ENCODE peak calls at places on chromosomes 3 and 15, in seven cellular contexts. One of them, this sample, is unnamed. For H3K9me3, the result is how much of the 10 kb centered on the place peaks cover.

GRCh38 chr15:36903195-36903594 is 197.2 kb downstream of the MEIS2 start:
- DNase-seq in esophagus muscularis mucosa: no peak
- DNase-seq in CD8-positive, alpha-beta memory T cell: no peak
- DNase-seq in T-helper 17 cell: no peak
- DNase-seq in cardiac muscle cell: no peak
- DNase-seq in left ventricle myocardium inferior: no peak
- DNase-seq in OCI-LY7: no peak
- DNase-seq in this sample: no peak

GRCh38 chr3:17442332-17443049 is 299.9 kb downstream of the TBC1D5 start:
- DNase-seq in esophagus muscularis mucosa: no peak
- DNase-seq in CD8-positive, alpha-beta memory T cell: no peak
- DNase-seq in T-helper 17 cell: no peak
- DNase-seq in cardiac muscle cell: no peak
- DNase-seq in left ventricle myocardium inferior: no peak
- DNase-seq in OCI-LY7: no peak
- DNase-seq in this sample: no peak

GRCh38 chr3:53134631-53135232 is 4.5 kb upstream of the RFT1 start:
- DNase-seq in esophagus muscularis mucosa: no peak
- DNase-seq in CD8-positive, alpha-beta memory T cell: peak
- DNase-seq in T-helper 17 cell: peak
- DNase-seq in cardiac muscle cell: peak
- DNase-seq in left ventricle myocardium inferior: peak
- DNase-seq in OCI-LY7: peak
- DNase-seq in this sample: peak

GRCh38 chr3:67864587-67865183 is 210.3 kb upstream of the SUCLG2 start:
- DNase-seq in esophagus muscularis mucosa: no peak
- DNase-seq in CD8-positive, alpha-beta memory T cell: no peak
- DNase-seq in T-helper 17 cell: no peak
- DNase-seq in cardiac muscle cell: no peak
- DNase-seq in left ventricle myocardium inferior: no peak
- DNase-seq in OCI-LY7: no peak
- DNase-seq in this sample: no peak

GRCh38 chr15:90047956-90048575 is 46.9 kb downstream of the ZNF710 start:
- DNase-seq in esophagus muscularis mucosa: no peak
- DNase-seq in CD8-positive, alpha-beta memory T cell: no peak
- DNase-seq in T-helper 17 cell: no peak
- DNase-seq in cardiac muscle cell: no peak
- DNase-seq in left ventricle myocardium inferior: no peak
- DNase-seq in OCI-LY7: peak
- DNase-seq in this sample: no peak

GRCh38 chr15:42375252-42375651 is 16.0 kb downstream of the CAPN3 start:
- DNase-seq in esophagus muscularis mucosa: no peak
- DNase-seq in CD8-positive, alpha-beta memory T cell: no peak
- DNase-seq in T-helper 17 cell: no peak
- DNase-seq in cardiac muscle cell: no peak
- DNase-seq in left ventricle myocardium inferior: no peak
- DNase-seq in OCI-LY7: no peak
- DNase-seq in this sample: no peak

GRCh38 chr15:74340139-74340538 is 27.3 kb downstream of the CYP11A1 start:
- DNase-seq in esophagus muscularis mucosa: no peak
- DNase-seq in CD8-positive, alpha-beta memory T cell: no peak
- DNase-seq in T-helper 17 cell: no peak
- DNase-seq in cardiac muscle cell: peak
- DNase-seq in left ventricle myocardium inferior: no peak
- DNase-seq in OCI-LY7: no peak
- DNase-seq in this sample: no peak

GRCh38 chr3:115927210-115927609 is 303.9 kb downstream of the GAP43 start:
- DNase-seq in esophagus muscularis mucosa: no peak
- DNase-seq in CD8-positive, alpha-beta memory T cell: no peak
- DNase-seq in T-helper 17 cell: no peak
- DNase-seq in cardiac muscle cell: peak
- DNase-seq in left ventricle myocardium inferior: no peak
- DNase-seq in OCI-LY7: no peak
- DNase-seq in this sample: no peak

GRCh38 chr3:180693656-180694055 is 14.4 kb upstream of the CCDC39 start:
- DNase-seq in esophagus muscularis mucosa: no peak
- DNase-seq in CD8-positive, alpha-beta memory T cell: no peak
- DNase-seq in T-helper 17 cell: no peak
- DNase-seq in cardiac muscle cell: no peak
- DNase-seq in left ventricle myocardium inferior: no peak
- DNase-seq in OCI-LY7: no peak
- DNase-seq in this sample: no peak

GRCh38 chr15:74857082-74857655 is 14.2 kb upstream of the ULK3 start:
- DNase-seq in esophagus muscularis mucosa: no peak
- DNase-seq in CD8-positive, alpha-beta memory T cell: no peak
- DNase-seq in T-helper 17 cell: no peak
- DNase-seq in cardiac muscle cell: no peak
- DNase-seq in left ventricle myocardium inferior: no peak
- DNase-seq in OCI-LY7: peak
- DNase-seq in this sample: peak

GRCh38 chr3:74347563-74348268 is 266.7 kb downstream of the CNTN3 start:
- DNase-seq in esophagus muscularis mucosa: no peak
- DNase-seq in CD8-positive, alpha-beta memory T cell: no peak
- DNase-seq in T-helper 17 cell: no peak
- DNase-seq in cardiac muscle cell: no peak
- DNase-seq in left ventricle myocardium inferior: no peak
- DNase-seq in OCI-LY7: no peak
- DNase-seq in this sample: no peak

GRCh38 chr15:56600380-56600779 is 132.9 kb downstream of the ZNF280D start:
- DNase-seq in esophagus muscularis mucosa: no peak
- DNase-seq in CD8-positive, alpha-beta memory T cell: no peak
- DNase-seq in T-helper 17 cell: no peak
- DNase-seq in cardiac muscle cell: no peak
- DNase-seq in left ventricle myocardium inferior: no peak
- DNase-seq in OCI-LY7: no peak
- DNase-seq in this sample: no peak

GRCh38 chr3:56303508-56303907 is 164.8 kb downstream of the ERC2 start:
- DNase-seq in esophagus muscularis mucosa: no peak
- DNase-seq in CD8-positive, alpha-beta memory T cell: no peak
- DNase-seq in T-helper 17 cell: no peak
- DNase-seq in cardiac muscle cell: peak
- DNase-seq in left ventricle myocardium inferior: no peak
- DNase-seq in OCI-LY7: peak
- DNase-seq in this sample: peak

GRCh38 chr3:141204343-141204742 is 27.3 kb upstream of the PXYLP1 start:
- DNase-seq in esophagus muscularis mucosa: peak
- DNase-seq in CD8-positive, alpha-beta memory T cell: no peak
- DNase-seq in T-helper 17 cell: no peak
- DNase-seq in cardiac muscle cell: no peak
- DNase-seq in left ventricle myocardium inferior: no peak
- DNase-seq in OCI-LY7: no peak
- DNase-seq in this sample: no peak

GRCh38 chr3:40173291-40173710 is 136.2 kb upstream of the EIF1B start:
- DNase-seq in esophagus muscularis mucosa: no peak
- DNase-seq in CD8-positive, alpha-beta memory T cell: no peak
- DNase-seq in T-helper 17 cell: no peak
- DNase-seq in cardiac muscle cell: no peak
- DNase-seq in left ventricle myocardium inferior: no peak
- DNase-seq in OCI-LY7: no peak
- DNase-seq in this sample: no peak

GRCh38 chr3:55089211-55089610 is 161.4 kb upstream of the LRTM1 start:
- DNase-seq in esophagus muscularis mucosa: no peak
- DNase-seq in CD8-positive, alpha-beta memory T cell: no peak
- DNase-seq in T-helper 17 cell: no peak
- DNase-seq in cardiac muscle cell: peak
- DNase-seq in left ventricle myocardium inferior: no peak
- DNase-seq in OCI-LY7: no peak
- DNase-seq in this sample: no peak

GRCh38 chr3:157362348-157362747 is 74.3 kb upstream of the PTX3 start:
- DNase-seq in esophagus muscularis mucosa: no peak
- DNase-seq in CD8-positive, alpha-beta memory T cell: no peak
- DNase-seq in T-helper 17 cell: no peak
- DNase-seq in cardiac muscle cell: no peak
- DNase-seq in left ventricle myocardium inferior: no peak
- DNase-seq in OCI-LY7: no peak
- DNase-seq in this sample: no peak

GRCh38 chr3:84439476-84439875 is 519.3 kb upstream of the CADM2 start:
- DNase-seq in esophagus muscularis mucosa: no peak
- DNase-seq in CD8-positive, alpha-beta memory T cell: no peak
- DNase-seq in T-helper 17 cell: no peak
- DNase-seq in cardiac muscle cell: no peak
- DNase-seq in left ventricle myocardium inferior: no peak
- DNase-seq in OCI-LY7: no peak
- DNase-seq in this sample: no peak

DNA sequence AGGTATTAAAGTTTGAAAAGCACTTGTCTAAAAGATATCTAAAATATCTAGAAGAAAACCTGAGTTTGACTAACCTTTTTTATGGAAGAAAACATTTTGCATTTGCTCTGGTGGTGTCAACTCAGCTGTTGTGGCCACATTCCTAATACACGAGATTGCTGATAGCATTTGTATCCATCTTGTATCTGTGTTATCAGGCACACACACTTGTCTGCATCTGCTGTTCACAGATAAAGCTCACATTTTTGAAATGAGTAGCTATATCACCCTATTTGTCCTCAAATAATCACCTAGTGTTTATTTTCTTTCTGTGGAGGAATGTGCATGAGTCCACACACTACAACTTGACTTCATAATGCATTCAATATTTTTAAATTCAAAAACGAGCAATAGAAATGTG is 632.3 kb upstream of the NR2F2 start:
- DNase-seq in esophagus muscularis mucosa: no peak
- DNase-seq in CD8-positive, alpha-beta memory T cell: no peak
- DNase-seq in T-helper 17 cell: no peak
- DNase-seq in cardiac muscle cell: no peak
- DNase-seq in left ventricle myocardium inferior: no peak
- DNase-seq in OCI-LY7: no peak
- DNase-seq in this sample: no peak
- H3K9me3 ChIP-seq in esophagus muscularis mucosa: half or more
- H3K9me3 ChIP-seq in CD8-positive, alpha-beta memory T cell: under half
- H3K9me3 ChIP-seq in T-helper 17 cell: under half
- H3K9me3 ChIP-seq in cardiac muscle cell: under half
- H3K9me3 ChIP-seq in left ventricle myocardium inferior: half or more
- H3K9me3 ChIP-seq in OCI-LY7: under half
- H3K9me3 ChIP-seq in this sample: under half

GRCh38 chr15:58513681-58514336 is 82.0 kb downstream of the LIPC start:
- DNase-seq in esophagus muscularis mucosa: no peak
- DNase-seq in CD8-positive, alpha-beta memory T cell: no peak
- DNase-seq in T-helper 17 cell: no peak
- DNase-seq in cardiac muscle cell: no peak
- DNase-seq in left ventricle myocardium inferior: no peak
- DNase-seq in OCI-LY7: no peak
- DNase-seq in this sample: no peak

GRCh38 chr15:58517682-58518525 is 86.1 kb downstream of the LIPC start:
- DNase-seq in esophagus muscularis mucosa: no peak
- DNase-seq in CD8-positive, alpha-beta memory T cell: no peak
- DNase-seq in T-helper 17 cell: no peak
- DNase-seq in cardiac muscle cell: no peak
- DNase-seq in left ventricle myocardium inferior: no peak
- DNase-seq in OCI-LY7: peak
- DNase-seq in this sample: no peak

GRCh38 chr15:58513008-58513407 is 81.2 kb downstream of the LIPC start:
- DNase-seq in esophagus muscularis mucosa: no peak
- DNase-seq in CD8-positive, alpha-beta memory T cell: no peak
- DNase-seq in T-helper 17 cell: no peak
- DNase-seq in cardiac muscle cell: no peak
- DNase-seq in left ventricle myocardium inferior: no peak
- DNase-seq in OCI-LY7: no peak
- DNase-seq in this sample: no peak

GRCh38 chr15:58517252-58517681 is 85.5 kb downstream of the LIPC start:
- DNase-seq in esophagus muscularis mucosa: no peak
- DNase-seq in CD8-positive, alpha-beta memory T cell: no peak
- DNase-seq in T-helper 17 cell: no peak
- DNase-seq in cardiac muscle cell: no peak
- DNase-seq in left ventricle myocardium inferior: no peak
- DNase-seq in OCI-LY7: no peak
- DNase-seq in this sample: no peak

DNA sequence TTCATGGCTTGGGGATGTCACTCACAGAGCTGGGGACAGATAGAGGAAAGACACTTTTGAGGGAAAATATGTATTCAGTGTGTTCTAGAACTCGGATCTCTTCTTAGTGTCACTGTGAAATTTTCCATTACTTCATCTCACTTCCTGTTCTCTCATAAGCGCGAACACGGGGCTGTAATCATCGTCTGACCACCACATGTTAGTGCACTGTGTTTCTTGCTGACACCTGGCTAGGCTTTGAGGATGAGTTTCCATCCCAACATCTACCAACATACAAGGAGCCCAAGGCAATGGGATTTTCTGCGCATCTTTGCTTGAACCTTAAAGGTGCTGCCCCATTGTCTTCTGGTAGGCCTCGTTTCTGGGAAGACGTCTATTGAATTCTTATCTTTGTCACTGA is 84.0 kb downstream of the LIPC start:
- DNase-seq in esophagus muscularis mucosa: no peak
- DNase-seq in CD8-positive, alpha-beta memory T cell: no peak
- DNase-seq in T-helper 17 cell: no peak
- DNase-seq in cardiac muscle cell: no peak
- DNase-seq in left ventricle myocardium inferior: no peak
- DNase-seq in OCI-LY7: peak
- DNase-seq in this sample: no peak
- H3K9me3 ChIP-seq in esophagus muscularis mucosa: under half
- H3K9me3 ChIP-seq in CD8-positive, alpha-beta memory T cell: under half
- H3K9me3 ChIP-seq in T-helper 17 cell: under half
- H3K9me3 ChIP-seq in cardiac muscle cell: under half
- H3K9me3 ChIP-seq in left ventricle myocardium inferior: under half
- H3K9me3 ChIP-seq in OCI-LY7: under half
- H3K9me3 ChIP-seq in this sample: under half

DNA sequence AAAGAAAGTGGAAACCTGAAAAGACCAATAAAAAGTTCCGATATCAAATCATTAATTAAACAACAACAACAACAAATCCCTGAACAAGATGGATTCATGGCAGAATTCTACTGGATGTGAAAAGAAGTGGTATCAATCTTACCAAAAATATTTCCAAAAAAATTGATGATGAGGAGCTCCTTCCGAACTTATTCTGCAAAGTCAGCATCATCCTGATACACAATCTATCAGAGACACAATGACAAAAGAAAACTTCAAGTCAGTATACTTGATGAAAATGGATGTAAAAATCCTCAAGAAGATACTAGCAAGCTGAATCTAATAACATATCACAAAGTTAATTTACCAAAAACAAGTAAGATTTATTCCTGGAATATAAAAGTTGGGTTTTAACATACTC is 881.8 kb downstream of the SI start:
- DNase-seq in esophagus muscularis mucosa: no peak
- DNase-seq in CD8-positive, alpha-beta memory T cell: no peak
- DNase-seq in T-helper 17 cell: no peak
- DNase-seq in cardiac muscle cell: no peak
- DNase-seq in left ventricle myocardium inferior: no peak
- DNase-seq in OCI-LY7: no peak
- DNase-seq in this sample: no peak
- H3K9me3 ChIP-seq in esophagus muscularis mucosa: under half
- H3K9me3 ChIP-seq in CD8-positive, alpha-beta memory T cell: under half
- H3K9me3 ChIP-seq in T-helper 17 cell: under half
- H3K9me3 ChIP-seq in cardiac muscle cell: under half
- H3K9me3 ChIP-seq in left ventricle myocardium inferior: under half
- H3K9me3 ChIP-seq in OCI-LY7: under half
- H3K9me3 ChIP-seq in this sample: under half

GRCh38 chr3:6367171-6367570 is 493.7 kb upstream of the GRM7 start:
- DNase-seq in esophagus muscularis mucosa: no peak
- DNase-seq in CD8-positive, alpha-beta memory T cell: no peak
- DNase-seq in T-helper 17 cell: no peak
- DNase-seq in cardiac muscle cell: no peak
- DNase-seq in left ventricle myocardium inferior: no peak
- DNase-seq in OCI-LY7: no peak
- DNase-seq in this sample: no peak

DNA sequence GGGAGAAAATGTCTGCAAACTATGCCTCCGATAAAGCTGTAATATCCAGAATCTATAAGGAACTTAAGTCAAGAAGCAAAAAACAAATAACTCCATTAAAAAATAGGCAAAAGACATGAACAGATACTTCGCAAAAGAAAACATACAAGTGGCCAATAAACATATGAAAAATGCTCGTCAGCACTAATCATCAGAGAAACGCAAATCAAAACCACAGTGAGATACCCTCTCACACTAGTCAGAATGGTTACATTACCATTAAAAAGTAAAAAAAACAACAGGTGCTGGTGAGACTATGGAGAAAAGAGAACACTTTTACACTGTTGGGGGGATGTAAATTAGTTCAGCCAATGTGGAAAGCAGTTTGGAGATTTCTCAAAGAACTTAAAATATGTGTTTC is 498.5 kb upstream of the GRM7 start:
- DNase-seq in esophagus muscularis mucosa: no peak
- DNase-seq in CD8-positive, alpha-beta memory T cell: no peak
- DNase-seq in T-helper 17 cell: no peak
- DNase-seq in cardiac muscle cell: no peak
- DNase-seq in left ventricle myocardium inferior: no peak
- DNase-seq in OCI-LY7: no peak
- DNase-seq in this sample: no peak
- H3K9me3 ChIP-seq in esophagus muscularis mucosa: under half
- H3K9me3 ChIP-seq in CD8-positive, alpha-beta memory T cell: under half
- H3K9me3 ChIP-seq in T-helper 17 cell: under half
- H3K9me3 ChIP-seq in cardiac muscle cell: under half
- H3K9me3 ChIP-seq in left ventricle myocardium inferior: under half
- H3K9me3 ChIP-seq in OCI-LY7: under half
- H3K9me3 ChIP-seq in this sample: under half

This sample was measured in colonic mucosa.